ENCODE peak calls at places on chromosomes 16 and 17, in seven cellular contexts. C is mesendoderm, Z is H1, E is H9, I is neuronal stem cell, D is IMR-90, J is trophoblast cell. L is an unnamed sample.
A peak's percentile ranks its signal among the peaks of the same experiment; 100 is the strongest.

GRCh38 chr17:33057564-33057963 is 65.9 kb downstream of the SPACA3 start:
- DNase-seq in Z (no peak), J (peak; percentile 76), C (peak; percentile 22), D (no peak), E (no peak), I (no peak), L (no peak)

GRCh38 chr17:43403846-43404245 is 5.1 kb downstream of the ARL4D start:
- DNase-seq in D (no peak), E (no peak), I (no peak), Z (no peak), C (peak; percentile 96), J (no peak), L (no peak)

GRCh38 chr17:17760872-17761550 is 75.8 kb downstream of the SREBF1 start:
- DNase-seq in Z (no peak), I (no peak), D (no peak), J (no peak), E (no peak), C (no peak), L (no peak)

GRCh38 chr17:50060951-50061712 is 5.2 kb downstream of the ITGA3 start:
- DNase-seq in Z (no peak), D (peak; percentile 75), I (no peak), C (no peak), E (no peak), J (no peak), L (peak; percentile 61)

GRCh38 chr16:8936421-8936820 is 27.3 kb downstream of the USP7 start:
- DNase-seq in C (peak; percentile 90), Z (peak; percentile 39), I (no peak), J (peak; percentile 83), E (peak; percentile 79), D (peak; percentile 54), L (peak; percentile 53)

GRCh38 chr17:49582789-49583188 is 7.1 kb downstream of the NXPH3 start:
- DNase-seq in D (peak; percentile 33), I (no peak), Z (no peak), C (no peak), J (no peak), E (no peak), L (no peak)

GRCh38 chr17:44323359-44324091 is 1.1 kb downstream of the SLC25A39 start:
- DNase-seq in E (peak; percentile 34), D (no peak), J (no peak), C (no peak), I (no peak), Z (no peak), L (no peak)

GRCh38 chr16:87914812-87915211 is 21.5 kb downstream of the CA5A start:
- DNase-seq in C (no peak), E (no peak), D (no peak), J (no peak), Z (no peak), I (no peak), L (no peak)

GRCh38 chr17:18246880-18247612 is 11.5 kb downstream of the FLII start:
- DNase-seq in E (peak; percentile 99), Z (peak; percentile 83), D (peak; percentile 8), I (no peak), J (peak; percentile 82), C (peak; percentile 94), L (peak; percentile 33)

GRCh38 chr16:9206156-9206555 is 114.7 kb downstream of the HAPSTR1 start:
- DNase-seq in C (no peak), D (no peak), I (no peak), J (no peak), E (no peak), Z (no peak), L (no peak)

GRCh38 chr16:14958970-14959369 is 15.9 kb upstream of the PDXDC1 start:
- DNase-seq in E (no peak), J (no peak), D (no peak), C (no peak), I (no peak), Z (peak; percentile 27), L (no peak)

GRCh38 chr17:61658183-61658582 is 67.2 kb upstream of the NACA2 start:
- DNase-seq in E (no peak), Z (no peak), I (no peak), D (no peak), J (no peak), C (no peak), L (no peak)

GRCh38 chr17:18028114-18028513 is 10.9 kb downstream of the ATPAF2 start:
- DNase-seq in D (no peak), E (no peak), C (no peak), J (no peak), Z (no peak), I (no peak), L (no peak)

GRCh38 chr16:71585318-71585703 is 8.4 kb upstream of the TAT start:
- DNase-seq in Z (no peak), E (no peak), D (no peak), I (no peak), J (no peak), C (no peak), L (no peak)

GRCh38 chr16:17304124-17304813 is 166.5 kb downstream of the XYLT1 start:
- DNase-seq in I (no peak), C (no peak), E (no peak), J (peak; percentile 77), Z (no peak), D (peak; percentile 17), L (no peak)

GRCh38 chr16:3142770-3143169 is 7.9 kb downstream of the ZNF213 start:
- DNase-seq in E (no peak), J (no peak), Z (no peak), I (no peak), C (no peak), D (no peak), L (no peak)

GRCh38 chr17:51461578-51462004 is 201.2 kb downstream of the UTP18 start:
- DNase-seq in E (peak; percentile 92), D (peak; percentile 23), C (peak; percentile 84), I (peak; percentile 35), J (peak; percentile 47), Z (peak; percentile 29), L (peak; percentile 6)

GRCh38 chr17:73091770-73092517 is 544 bp downstream of the SLC39A11 start:
- DNase-seq in C (peak; percentile 46), D (peak; percentile 36), I (no peak), Z (no peak), J (no peak), E (peak; percentile 75), L (peak; percentile 38)

GRCh38 chr16:21263640-21264211 is 14.4 kb downstream of the CRYM start:
- DNase-seq in E (no peak), Z (no peak), J (no peak), C (peak; percentile 76), I (no peak), D (peak; percentile 18), L (no peak)

GRCh38 chr17:73510981-73511442 is 133.2 kb downstream of the SDK2 start:
- DNase-seq in E (no peak), I (no peak), Z (no peak), C (no peak), J (no peak), D (no peak), L (no peak)

GRCh38 chr16:66487580-66488235 is 60.6 kb downstream of the BEAN1 start:
- DNase-seq in E (peak; percentile 22), Z (no peak), C (no peak), D (no peak), I (no peak), J (no peak), L (no peak)

GRCh38 chr17:56725144-56725543 is 108.6 kb downstream of the C17orf67 start:
- DNase-seq in J (no peak), I (no peak), Z (no peak), D (no peak), E (no peak), C (no peak), L (peak; percentile 66)

GRCh38 chr16:86821933-86822332 is 243.6 kb downstream of the FOXL1 start:
- DNase-seq in C (peak; percentile 20), I (no peak), Z (no peak), J (no peak), D (no peak), E (no peak), L (no peak)
- H2AK5ac ChIP-seq in C (no peak overlapping the region), I (no peak overlapping the region), Z (no peak overlapping the region), J (no peak overlapping the region), D (no peak overlapping the region), E (no peak overlapping the region), L (no peak overlapping the region)

GRCh38 chr16:75529959-75530358 is 5.9 kb downstream of the CHST5 start:
- DNase-seq in E (no peak), J (no peak), D (no peak), Z (no peak), C (no peak), I (no peak), L (no peak)
- H3K4me2 ChIP-seq in E (no peak overlapping the region), J (no peak overlapping the region), D (no peak overlapping the region), Z (no peak overlapping the region), C (no peak overlapping the region), I (no peak overlapping the region), L (no peak overlapping the region)

GRCh38 chr16:69131749-69132423 is 502 bp downstream of the CHTF8 start:
- DNase-seq in C (peak; percentile 90), Z (no peak), D (peak; percentile 81), E (peak; percentile 76), I (peak; percentile 81), J (peak; percentile 16), L (peak; percentile 89)

GRCh38 chr16:69131167-69131748 is 1.1 kb downstream of the CHTF8 start:
- DNase-seq in C (peak; percentile 77), J (no peak), D (peak; percentile 24), Z (no peak), E (peak; percentile 46), I (peak; percentile 21), L (peak; percentile 38)

GRCh38 chr16:69132424-69133252 is at the start of the genes CHTF8 and UTP4:
- DNase-seq in C (peak; percentile 89), I (peak; percentile 78), D (peak; percentile 76), Z (no peak), J (peak; percentile 72), E (peak; percentile 85), L (peak; percentile 87)

GRCh38 chr16:69130461-69130860 is 1.9 kb downstream of the CHTF8 start:
- DNase-seq in Z (no peak), E (no peak), D (no peak), C (no peak), I (no peak), J (no peak), L (no peak)

DNA sequence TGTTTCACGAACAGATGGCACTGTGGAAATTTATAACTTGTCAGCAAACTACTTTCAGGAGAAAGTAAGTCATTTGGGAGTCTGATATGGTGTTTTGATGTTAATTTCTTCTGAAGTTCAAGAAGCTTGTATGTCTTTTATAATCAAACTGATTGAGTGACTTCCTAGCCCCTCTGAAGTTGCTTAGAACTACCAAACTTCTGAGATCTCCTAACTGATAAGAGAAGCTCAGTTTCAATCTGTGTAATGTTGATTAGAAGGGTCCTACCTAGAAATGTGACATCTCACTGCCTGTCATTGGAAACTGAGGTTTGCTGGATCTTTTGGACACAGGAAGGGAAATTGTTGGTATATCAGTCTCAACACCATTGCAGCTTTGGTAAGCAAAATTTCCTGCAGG is 1.1 kb downstream of the UTP4 start:
- DNase-seq in I (no peak), E (no peak), J (no peak), D (no peak), Z (no peak), C (no peak), L (no peak)
- H3K9ac ChIP-seq in I (no peak overlapping the region), E (peak overlapping the region; percentile 53), J (peak overlapping the region; percentile 12), D (peak overlapping the region; percentile 64), Z (no peak overlapping the region), C (peak overlapping the region; percentile 92), L (peak overlapping the region; percentile 98)

GRCh38 chr16:79659352-79659751 is 58.8 kb upstream of the MAF start:
- DNase-seq in D (no peak), E (no peak), J (no peak), C (no peak), I (no peak), Z (no peak), L (no peak)
- H2AK5ac ChIP-seq in D (no peak overlapping the region), E (no peak overlapping the region), J (no peak overlapping the region), C (no peak overlapping the region), I (no peak overlapping the region), Z (no peak overlapping the region), L (no peak overlapping the region)